ENCODE peak calls at places on chromosomes 5 and 9, in eight cellular contexts. J is esophagus squamous epithelium, Y is fibroblast of villous mesenchyme, W is tibial nerve, A is foreskin fibroblast, C is WTC11, N is psoas muscle, X is ascending aorta. U is an unnamed sample.

GRCh38 chr5:89028579-89029272 is 145.7 kb upstream of the MEF2C start:
- DNase-seq in N (no peak), A (peak), W (no peak), C (no peak), X (no peak), J (no peak), Y (no peak), U (no peak)

GRCh38 chr5:141493500-141494422 is 4.9 kb downstream of the PCDHGC5 start:
- DNase-seq in W (no peak), N (no peak), C (no peak), A (peak), X (no peak), Y (no peak), J (no peak), U (no peak)

GRCh38 chr5:6644841-6645240 is 11.6 kb downstream of the SRD5A1 start:
- DNase-seq in X (no peak), J (no peak), A (no peak), W (no peak), C (no peak), Y (peak), N (no peak), U (no peak)

GRCh38 chr9:20994486-20994885 is 37.0 kb downstream of the HACD4 start:
- DNase-seq in Y (peak), A (no peak), J (no peak), W (no peak), C (no peak), X (no peak), N (no peak), U (no peak)

GRCh38 chr5:86917117-86917579 is 299.4 kb downstream of the COX7C start:
- DNase-seq in C (peak), J (no peak), A (peak), N (no peak), W (no peak), Y (peak), X (no peak), U (no peak)

GRCh38 chr9:536597-537511 is 304.6 kb upstream of the DMRT1 start:
- DNase-seq in X (no peak), W (no peak), N (no peak), C (no peak), J (no peak), A (no peak), Y (no peak), U (no peak)

GRCh38 chr9:131422241-131422792 is 28.4 kb downstream of the PRRC2B start:
- DNase-seq in X (no peak), A (no peak), C (no peak), J (no peak), N (peak), Y (no peak), W (no peak), U (no peak)

GRCh38 chr5:135190345-135191083 is 156.5 kb upstream of the PITX1 start:
- DNase-seq in J (no peak), A (no peak), X (no peak), W (no peak), Y (peak), C (peak), N (no peak), U (no peak)

GRCh38 chr5:1187234-1187949 is 14.0 kb upstream of the SLC6A19 start:
- DNase-seq in C (no peak), J (no peak), A (no peak), N (peak), Y (no peak), X (no peak), W (no peak), U (no peak)

GRCh38 chr9:77747163-77747562 is 99.0 kb upstream of the GNA14 start:
- DNase-seq in J (no peak), Y (no peak), A (no peak), N (no peak), X (no peak), W (no peak), C (no peak), U (no peak)

DNA sequence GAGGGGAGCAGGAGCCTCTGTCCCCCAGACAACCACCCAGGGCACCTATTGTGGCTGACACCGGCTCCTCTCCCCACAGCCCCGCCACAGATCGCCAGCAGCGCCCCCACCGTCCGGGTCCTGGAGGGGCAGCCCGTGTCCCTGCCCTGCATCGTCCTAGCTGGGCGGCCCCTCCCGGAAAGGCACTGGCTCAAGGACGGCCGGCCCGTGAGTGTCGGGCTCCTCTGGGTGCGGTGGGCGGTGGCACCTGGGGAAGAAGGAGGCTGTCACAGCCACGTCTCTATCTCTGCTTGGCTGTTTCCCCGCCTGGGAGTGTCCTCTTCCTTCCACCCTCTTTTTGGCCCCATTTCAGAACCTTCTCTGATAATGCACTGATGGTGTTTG is 55.1 kb downstream of the HMCN2 start:
- DNase-seq in Y (no peak), C (peak), A (no peak), J (no peak), W (no peak), N (no peak), X (no peak), U (no peak)
- TF ChIP-seq CTCF in Y (no peak), C (no peak), A (no peak), J (no peak), W (no peak), N (no peak), X (no peak), U (no peak)

GRCh38 chr9:115254217-115254616 is 136.3 kb upstream of the TNC start:
- DNase-seq in Y (peak), W (no peak), A (no peak), J (no peak), X (no peak), N (no peak), C (no peak), U (no peak)

GRCh38 chr9:115254781-115255180 is 136.8 kb upstream of the TNC start:
- DNase-seq in X (no peak), C (no peak), W (no peak), Y (peak), N (no peak), A (no peak), J (no peak), U (no peak)

GRCh38 chr9:115250646-115251045 is 132.7 kb upstream of the TNC start:
- DNase-seq in W (no peak), A (peak), N (no peak), J (no peak), C (no peak), X (no peak), Y (peak), U (no peak)
- TF ChIP-seq CTCF in W (no peak), A (no peak), N (no peak), J (no peak), C (no peak), X (no peak), Y (no peak), U (no peak)

GRCh38 chr5:91867799-91868198 is 484.7 kb upstream of the ARRDC3 start:
- DNase-seq in C (no peak), A (no peak), X (no peak), J (no peak), N (no peak), Y (no peak), W (no peak), U (no peak)

GRCh38 chr5:91865920-91866319 is 482.8 kb upstream of the ARRDC3 start:
- DNase-seq in N (no peak), C (no peak), X (no peak), Y (no peak), W (no peak), A (no peak), J (no peak), U (no peak)

GRCh38 chr5:91864902-91865420 is 481.8 kb upstream of the ARRDC3 start:
- DNase-seq in J (no peak), C (no peak), A (no peak), N (no peak), Y (no peak), W (no peak), X (no peak), U (no peak)
- TF ChIP-seq CTCF in J (no peak), C (no peak), A (no peak), N (no peak), Y (no peak), W (no peak), X (no peak), U (no peak)

DNA sequence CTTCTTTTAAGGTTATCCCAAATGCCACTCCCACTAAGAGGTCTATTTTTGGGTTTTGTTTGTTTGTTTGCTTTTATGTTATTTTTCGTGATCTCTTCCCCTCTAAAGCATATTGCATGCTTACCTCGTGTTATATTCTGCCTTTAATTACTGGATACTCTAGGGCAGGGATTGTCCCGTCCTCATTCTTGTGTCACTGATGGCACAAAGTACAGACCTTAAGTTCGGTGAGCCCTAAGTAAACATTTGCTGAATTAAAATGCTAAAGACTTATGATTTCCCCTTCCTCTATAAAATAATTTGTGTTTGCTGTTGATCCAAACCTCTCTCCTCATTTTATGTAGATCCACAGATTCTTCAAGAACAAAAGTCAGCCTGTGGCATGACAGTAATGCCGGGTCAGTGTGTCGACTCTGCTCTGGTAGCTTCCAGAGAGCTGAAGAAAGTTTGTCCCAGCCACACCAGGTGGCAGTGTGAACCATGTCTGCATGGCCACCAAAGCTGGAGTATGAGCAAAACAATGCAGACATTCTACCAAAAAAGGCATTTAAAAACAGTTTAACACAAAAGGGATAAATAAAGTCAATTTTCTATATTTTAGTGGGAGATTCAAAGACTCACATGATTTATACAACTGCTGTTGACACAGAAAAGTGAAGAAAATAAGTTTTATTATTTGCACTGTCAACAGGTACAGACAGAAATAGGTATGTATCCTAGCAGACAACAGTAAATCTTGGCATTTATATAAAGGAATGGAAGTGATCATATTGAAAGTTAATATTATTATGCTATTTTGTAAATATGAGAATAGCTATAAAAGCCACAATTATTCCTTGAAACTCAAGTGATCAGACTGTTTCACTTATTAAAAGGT is 17.9 kb upstream of the POC5 start:
- DNase-seq in X (no peak), J (no peak), W (no peak), A (peak), N (no peak), C (peak), Y (peak), U (no peak)
- TF ChIP-seq CTCF in X (no peak), J (no peak), W (no peak), A (peak), N (no peak), C (no peak), Y (peak), U (no peak)

DNA sequence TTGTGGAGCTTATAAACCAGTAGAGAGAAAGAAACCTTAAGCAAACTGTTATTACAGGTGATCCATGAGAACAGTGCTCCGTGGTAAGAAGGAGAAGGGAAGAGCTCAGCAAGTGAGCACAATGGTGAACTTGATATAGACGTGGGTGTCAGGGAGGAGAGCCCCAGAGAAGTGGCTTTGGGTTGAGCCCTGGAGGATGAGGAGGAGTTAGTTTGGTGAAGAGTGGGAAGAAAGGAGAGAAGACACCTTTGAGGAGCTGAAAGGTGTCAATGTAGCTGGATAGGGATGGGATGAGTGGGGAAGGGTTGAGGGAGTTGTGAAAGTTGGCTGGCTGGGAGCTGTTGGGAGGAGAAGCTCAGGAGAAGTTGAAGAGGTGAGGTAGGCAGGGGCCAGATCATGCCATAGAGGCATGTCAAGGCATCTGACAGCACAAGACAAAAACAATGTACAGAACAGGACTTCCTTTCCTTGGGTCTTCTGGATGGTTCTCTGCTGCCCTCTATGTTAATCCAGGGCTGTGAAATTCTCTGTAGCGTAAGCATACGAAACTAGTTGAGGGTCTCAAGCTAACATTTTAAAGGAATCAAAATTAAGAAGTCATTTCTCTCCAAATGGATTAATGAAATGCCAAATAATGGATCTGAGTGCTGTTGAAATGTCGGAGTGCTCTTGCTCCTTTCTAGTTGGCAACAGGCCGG is 501.9 kb downstream of the KDM4C start:
- DNase-seq in W (no peak), J (no peak), X (no peak), C (no peak), N (no peak), A (no peak), Y (no peak), U (no peak)
- TF ChIP-seq CTCF in W (no peak), J (no peak), X (no peak), C (no peak), N (no peak), A (no peak), Y (peak), U (no peak)

GRCh38 chr5:177093082-177093712 is 6.5 kb downstream of the FGFR4 start:
- DNase-seq in X (no peak), N (no peak), W (no peak), J (no peak), Y (no peak), C (no peak), A (no peak), U (no peak)

GRCh38 chr5:177096162-177097015 is 9.7 kb downstream of the FGFR4 start:
- DNase-seq in C (no peak), W (no peak), Y (no peak), J (no peak), X (no peak), A (no peak), N (no peak), U (no peak)

GRCh38 chr5:177094224-177095087 is 7.7 kb downstream of the FGFR4 start:
- DNase-seq in X (no peak), N (peak), Y (peak), W (peak), J (no peak), A (peak), C (no peak), U (no peak)

GRCh38 chr5:177093803-177094202 is 7.1 kb downstream of the FGFR4 start:
- DNase-seq in J (no peak), X (no peak), N (no peak), C (no peak), Y (no peak), W (no peak), A (no peak), U (no peak)

GRCh38 chr5:177095088-177095669 is 8.5 kb downstream of the FGFR4 start:
- DNase-seq in A (no peak), X (no peak), Y (no peak), C (no peak), N (no peak), J (no peak), W (no peak), U (no peak)
- TF ChIP-seq CTCF in A (no peak), X (no peak), Y (no peak), C (no peak), N (no peak), J (no peak), W (no peak), U (no peak)

DNA sequence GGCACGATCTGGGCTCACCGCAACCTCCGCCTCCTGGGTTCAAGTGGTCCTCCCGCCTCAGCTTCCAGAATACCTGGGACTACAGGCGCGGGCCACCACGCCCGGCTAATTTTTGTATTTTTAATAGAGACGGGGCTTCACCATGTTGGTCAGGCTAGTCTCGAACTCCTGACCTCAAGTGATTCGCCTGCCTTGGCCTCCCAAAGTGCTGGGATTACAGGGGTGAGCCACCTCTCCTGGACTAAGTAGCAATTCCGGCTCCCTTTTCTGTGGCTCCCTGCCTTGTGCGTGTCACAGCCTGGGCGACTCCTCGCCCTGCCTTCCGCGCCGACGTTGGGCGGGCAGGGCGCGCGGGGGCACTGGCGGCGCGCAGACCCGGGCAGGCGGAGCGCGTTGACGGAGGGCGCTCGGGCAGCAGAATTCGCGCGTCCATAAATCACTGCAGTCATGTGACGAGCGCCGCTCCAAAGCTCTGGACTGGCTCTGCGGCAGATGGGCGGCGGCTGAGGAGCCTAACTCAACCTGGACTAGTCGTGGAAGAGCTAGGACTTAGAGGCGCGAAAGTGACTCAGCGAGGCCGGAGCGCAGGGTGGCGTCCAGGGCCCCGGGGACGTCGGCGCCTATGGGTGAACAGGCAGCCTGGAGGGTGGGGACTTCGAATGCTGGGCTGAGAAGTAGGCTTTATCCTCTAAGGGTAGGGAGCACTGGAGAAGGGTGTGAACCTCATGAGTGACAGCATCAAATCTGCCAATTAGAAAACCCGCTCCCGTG is 1.4 kb upstream of the CIZ1 start:
- DNase-seq in Y (peak), W (peak), A (peak), J (no peak), C (peak), N (peak), X (peak), U (peak)
- TF ChIP-seq CTCF in Y (peak), W (peak), A (no peak), J (no peak), C (no peak), N (peak), X (no peak), U (no peak)

GRCh38 chr9:110088099-110088498 is 119.9 kb downstream of the C9orf152 start:
- DNase-seq in W (no peak), Y (no peak), X (no peak), C (no peak), N (no peak), A (no peak), J (no peak), U (no peak)
- TF ChIP-seq CTCF in W (no peak), Y (no peak), X (no peak), C (no peak), N (no peak), A (no peak), J (no peak), U (no peak)

DNA sequence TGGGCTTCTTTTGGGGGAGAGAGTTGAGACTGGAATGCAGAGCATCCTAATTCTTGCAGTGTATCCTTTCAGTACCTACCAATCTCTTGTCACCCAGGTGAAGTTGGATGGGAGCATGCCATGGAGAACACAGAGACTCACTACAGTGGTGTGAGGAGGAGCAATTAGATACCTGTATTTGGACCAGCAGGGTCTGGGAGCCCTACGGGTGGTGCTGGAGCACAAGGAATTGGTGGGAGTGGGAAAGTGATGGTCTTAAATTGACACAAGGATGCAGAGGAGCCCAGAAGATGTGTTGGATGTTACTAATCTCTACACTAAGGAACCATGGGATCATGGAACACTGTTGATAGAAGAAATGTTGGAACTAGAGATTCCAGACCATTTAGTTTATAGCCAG is 212.7 kb downstream of the CHSY3 start:
- DNase-seq in N (no peak), X (no peak), J (no peak), C (peak), Y (no peak), A (no peak), W (no peak), U (no peak)
- TF ChIP-seq CTCF in N (no peak), X (no peak), J (no peak), C (no peak), Y (no peak), A (no peak), W (no peak), U (no peak)